ENCODE peak calls at places on chromosomes 5 and 9, in four cellular contexts. N is T-helper 17 cell, U is GM23338, Y is cardiac muscle cell. D is an unnamed sample.

GRCh38 chr5:107169871-107170270 is 500.9 kb downstream of the EFNA5 start:
- DNase-seq in U (no peak), N (no peak), Y (no peak), D (no peak)

GRCh38 chr5:172979778-172980177 is 3.8 kb upstream of the ATP6V0E1 start:
- DNase-seq in U (no peak), N (no peak), Y (no peak), D (no peak)

GRCh38 chr9:4116091-4116581 is 183.7 kb downstream of the GLIS3 start:
- DNase-seq in Y (no peak), N (no peak), U (no peak), D (no peak)

GRCh38 chr9:131776473-131776872 is 36.6 kb upstream of the RAPGEF1 start:
- DNase-seq in Y (peak), U (peak), N (no peak), D (peak)

GRCh38 chr9:113503131-113503541 is 39.6 kb downstream of the RGS3 start:
- DNase-seq in U (no peak), N (no peak), Y (no peak), D (no peak)

GRCh38 chr5:96582343-96582742 is 79.8 kb upstream of the CAST start:
- DNase-seq in U (no peak), Y (no peak), N (no peak), D (no peak)

GRCh38 chr5:127976525-127976924 is 107.0 kb upstream of the SLC12A2 start:
- DNase-seq in N (no peak), U (no peak), Y (no peak), D (no peak)

GRCh38 chr9:127838375-127839078 is 15.9 kb downstream of the ENG start:
- DNase-seq in U (no peak), Y (peak), N (no peak), D (no peak)

GRCh38 chr5:74141053-74141452 is 499.5 kb downstream of the ENC1 start:
- DNase-seq in U (no peak), Y (peak), N (no peak), D (no peak)

GRCh38 chr5:137372386-137373160 is 126.6 kb downstream of the SPOCK1 start:
- DNase-seq in Y (peak), U (no peak), N (no peak), D (no peak)

GRCh38 chr5:10441992-10442435 is 335 bp downstream of the ROPN1L start:
- DNase-seq in Y (no peak), N (no peak), U (no peak), D (no peak)

GRCh38 chr9:88776717-88777497 is 214.4 kb upstream of the S1PR3 start:
- DNase-seq in U (no peak), Y (peak), N (no peak), D (no peak)

GRCh38 chr9:121881920-121882500 is 211.1 kb downstream of the TTLL11 start:
- DNase-seq in N (no peak), U (no peak), Y (no peak), D (peak)

D was measured in Caco-2.